ENCODE peak calls at places on chromosome 1, in seven cellular contexts. G is colonic mucosa, O is upper lobe of right lung, E is transverse colon, I is thoracic aorta, Y is epithelial cell of esophagus, D is fibroblast of villous mesenchyme. R is an unnamed sample.

GRCh38 chr1:36881541-36881940 is 152.8 kb downstream of the GRIK3 start:
- DNase-seq in G (peak; percentile 6), Y (no peak), E (no peak), O (no peak), I (no peak), D (no peak), R (peak; percentile 65)

GRCh38 chr1:1419812-1420653 is 1.0 kb downstream of the ANKRD65 start:
- DNase-seq in G (no peak), Y (no peak), D (no peak), E (no peak), I (no peak), O (peak; percentile 73), R (no peak)

GRCh38 chr1:103125219-103125618 is 16.9 kb upstream of the COL11A1 start:
- DNase-seq in D (peak; percentile 18), O (no peak), I (no peak), G (no peak), Y (peak; percentile 18), E (no peak), R (no peak)

GRCh38 chr1:232600430-232601258 is 29.3 kb downstream of the SIPA1L2 start:
- DNase-seq in Y (no peak), D (no peak), O (no peak), G (no peak), I (no peak), E (no peak), R (no peak)

GRCh38 chr1:233081686-233082085 is 131.3 kb downstream of the NTPCR start:
- DNase-seq in Y (peak; percentile 45), O (no peak), I (no peak), E (no peak), G (no peak), D (peak; percentile 51), R (no peak)

GRCh38 chr1:207612762-207613161 is 32.2 kb upstream of the CR1L start:
- DNase-seq in D (no peak), I (no peak), E (no peak), Y (no peak), G (no peak), O (no peak), R (no peak)

GRCh38 chr1:100353988-100354387 is 1.7 kb downstream of the CDC14A start:
- DNase-seq in I (no peak), Y (peak; percentile 53), E (no peak), D (peak; percentile 19), O (no peak), G (no peak), R (no peak)

GRCh38 chr1:245270063-245270462 is 115.3 kb downstream of the KIF26B start:
- DNase-seq in Y (no peak), G (no peak), E (no peak), I (no peak), O (no peak), D (no peak), R (no peak)

GRCh38 chr1:143665606-143666005 is 306.2 kb downstream of the FAM72C start:
- DNase-seq in G (no peak), I (no peak), Y (no peak), E (no peak), D (no peak), O (no peak), R (no peak)

GRCh38 chr1:6125366-6125765 is 54.8 kb downstream of the CHD5 start:
- DNase-seq in E (no peak), O (peak; percentile 61), D (no peak), I (no peak), Y (no peak), G (no peak), R (no peak)

GRCh38 chr1:221781102-221781744 is 39.3 kb upstream of the DUSP10 start:
- DNase-seq in I (no peak), G (no peak), E (no peak), D (no peak), Y (no peak), O (peak; percentile 69), R (no peak)

GRCh38 chr1:112172294-112172882 is 182.9 kb upstream of the KCND3 start:
- DNase-seq in D (peak; percentile 67), O (no peak), G (peak; percentile 18), I (no peak), Y (peak; percentile 81), E (no peak), R (no peak)

GRCh38 chr1:196896355-196896754 is 8.5 kb downstream of the CFHR4 start:
- DNase-seq in O (no peak), Y (no peak), E (no peak), D (no peak), I (no peak), G (no peak), R (no peak)

GRCh38 chr1:39819091-39819812 is 30.6 kb upstream of the BMP8B start:
- DNase-seq in O (no peak), G (peak; percentile 91), I (no peak), D (no peak), E (peak; percentile 85), Y (no peak), R (no peak)

GRCh38 chr1:212242288-212242984 is 42.8 kb upstream of the PPP2R5A start:
- DNase-seq in O (no peak), I (no peak), Y (no peak), D (no peak), E (no peak), G (no peak), R (no peak)

DNA sequence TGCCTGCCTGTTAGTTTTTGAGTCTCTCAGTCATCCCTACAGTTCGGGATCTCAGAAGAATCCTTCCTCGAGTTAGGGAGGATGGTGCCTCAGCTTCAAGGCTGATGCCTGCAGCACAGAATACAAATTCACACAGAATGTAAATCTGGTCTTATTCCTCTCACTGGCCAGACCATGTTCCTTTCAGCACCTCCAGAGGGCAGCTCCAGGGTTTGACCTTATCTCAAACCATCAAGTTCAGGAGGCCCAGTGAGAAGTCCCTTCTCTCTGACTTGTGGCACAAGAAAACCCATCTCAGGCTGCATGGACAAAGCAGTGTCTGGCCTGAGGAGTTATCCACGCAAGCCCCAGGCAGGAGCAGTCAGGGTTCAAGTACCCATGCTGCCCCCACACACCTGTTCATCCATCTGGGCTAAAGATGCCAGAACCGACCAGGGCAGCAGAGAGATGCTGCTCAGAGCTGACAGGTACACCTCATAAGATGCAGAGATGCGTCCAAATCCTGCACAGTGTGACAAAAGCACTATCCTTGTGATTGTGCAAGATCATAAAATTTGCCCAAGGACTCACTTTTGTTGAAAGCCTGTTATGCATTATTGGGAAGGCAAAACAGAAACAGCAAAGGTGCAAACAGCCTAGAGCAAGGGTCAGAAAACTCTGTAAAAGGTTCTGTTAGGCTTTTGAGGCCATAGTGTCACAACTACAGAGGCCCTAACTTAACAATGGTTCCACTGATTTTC is 49.8 kb downstream of the BCAR3 start:
- DNase-seq in Y (no peak), I (no peak), E (no peak), O (no peak), G (no peak), D (peak; percentile 40), R (peak; percentile 54)
- TF ChIP-seq CTCF in Y (no peak), I (no peak), E (peak; percentile 13), O (peak; percentile 31), G (no peak), D (peak; percentile 35), R (peak; percentile 32)

DNA sequence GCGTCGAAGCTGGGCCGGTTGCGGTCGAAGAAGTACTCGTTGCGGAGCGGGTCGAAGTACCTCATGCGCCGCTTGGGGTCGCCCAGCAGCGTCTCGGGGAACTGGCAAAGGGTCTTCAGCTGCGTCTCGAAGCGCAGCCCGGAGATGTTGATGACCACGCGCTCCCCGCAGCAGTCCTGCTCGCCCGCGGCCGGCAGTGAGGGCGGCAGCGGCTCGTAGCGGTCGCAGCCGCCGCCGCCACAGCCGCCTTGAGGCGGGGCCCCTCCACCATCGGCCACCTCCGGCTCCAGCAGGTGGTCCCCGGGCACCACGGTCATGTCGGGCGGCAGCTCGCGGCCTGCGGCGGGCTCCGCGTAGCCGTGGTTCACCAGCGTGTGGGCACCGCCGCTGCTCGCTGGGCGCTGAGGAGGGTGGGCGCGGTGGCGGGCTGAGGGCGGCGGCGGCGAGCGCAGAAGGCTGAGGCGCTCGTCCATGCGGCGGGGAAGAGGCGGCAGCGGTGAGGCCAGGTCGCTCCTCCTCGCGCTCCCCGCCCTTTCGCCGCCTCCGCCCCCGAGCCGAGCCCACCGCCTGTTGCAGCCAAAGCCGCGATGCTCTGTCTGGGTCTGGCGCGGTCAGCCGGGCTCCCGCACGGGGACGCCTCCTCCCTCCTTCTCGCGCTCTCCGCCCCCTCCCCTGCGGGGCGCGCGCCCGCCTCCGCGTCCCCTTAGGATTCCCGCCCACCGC is at the start of gene KCNA3:
- DNase-seq in G (peak; percentile 31), D (no peak), Y (no peak), O (peak; percentile 81), E (peak; percentile 65), I (no peak), R (no peak)
- TF ChIP-seq CTCF in G (no peak), D (no peak), Y (no peak), O (peak; percentile 18), E (no peak), I (no peak), R (no peak)

GRCh38 chr1:149883598-149884247 is 15.6 kb upstream of the BOLA1 start:
- DNase-seq in O (no peak), G (no peak), Y (no peak), I (no peak), E (no peak), D (no peak), R (peak; percentile 23)

GRCh38 chr1:149884433-149885363 is 14.7 kb upstream of the BOLA1 start:
- DNase-seq in D (peak; percentile 22), O (no peak), G (peak; percentile 27), E (no peak), I (no peak), Y (no peak), R (peak; percentile 11)

GRCh38 chr1:149887456-149888159 is 11.8 kb upstream of the BOLA1 start:
- DNase-seq in D (peak; percentile 100), G (peak; percentile 88), I (peak; percentile 69), O (peak; percentile 87), E (peak; percentile 81), Y (peak; percentile 98), R (peak; percentile 90)

GRCh38 chr1:149886396-149887195 is 12.8 kb upstream of the BOLA1 start:
- DNase-seq in Y (peak; percentile 99), D (peak; percentile 100), O (peak; percentile 86), I (peak; percentile 80), G (peak; percentile 95), E (peak; percentile 88), R (peak; percentile 93)

GRCh38 chr1:149885364-149886111 is 13.8 kb upstream of the BOLA1 start:
- DNase-seq in I (peak; percentile 66), D (peak; percentile 78), O (peak; percentile 93), E (peak; percentile 86), G (peak; percentile 86), Y (peak; percentile 66), R (peak; percentile 93)
- TF ChIP-seq CTCF in I (no peak), D (no peak), O (no peak), E (peak; percentile 19), G (no peak), Y (peak; percentile 24), R (no peak)

GRCh38 chr1:151907363-151908139 is 1.8 kb downstream of the THEM4 start:
- DNase-seq in E (no peak), D (peak; percentile 28), Y (peak; percentile 20), O (no peak), I (no peak), G (no peak), R (no peak)

GRCh38 chr1:151912973-151913372 is 3.7 kb upstream of the THEM4 start:
- DNase-seq in Y (no peak), D (no peak), I (no peak), O (no peak), G (no peak), E (no peak), R (no peak)

GRCh38 chr1:151905070-151905442 is 4.3 kb downstream of the THEM4 start:
- DNase-seq in Y (no peak), E (no peak), O (no peak), D (peak; percentile 27), G (no peak), I (no peak), R (no peak)

GRCh38 chr1:151909167-151910149 is at the start of gene THEM4:
- DNase-seq in G (peak; percentile 98), Y (peak; percentile 94), O (peak; percentile 100), D (peak; percentile 96), E (peak; percentile 98), I (peak; percentile 95), R (peak; percentile 98)

GRCh38 chr1:151908228-151908691 is 1.1 kb downstream of the THEM4 start:
- DNase-seq in I (no peak), D (peak; percentile 3), Y (peak; percentile 40), G (no peak), E (no peak), O (no peak), R (no peak)
- TF ChIP-seq CTCF in I (no peak), D (no peak), Y (no peak), G (no peak), E (no peak), O (peak; percentile 9), R (peak; percentile 29)